ENCODE peak calls at places on chromosomes 13 and 19, in nine cellular contexts. One of them, this sample, is unnamed.

GRCh38 chr19:41569481-41570150 is 6.3 kb upstream of the CEACAM21 start:
- DNase-seq in H54: no peak
- DNase-seq in colonic mucosa: no peak
- DNase-seq in EH: no peak
- DNase-seq in left ventricle myocardium inferior: no peak
- DNase-seq in nucleus accumbens: no peak
- DNase-seq in NCI-H345: no peak
- DNase-seq in HTR-8/SVneo: no peak
- DNase-seq in hippocampal formation: no peak
- DNase-seq in this sample: no peak

GRCh38 chr13:21478881-21479808 is 20.0 kb upstream of the ZDHHC20 start:
- DNase-seq in HTR-8/SVneo: no peak
- DNase-seq in H54: no peak
- DNase-seq in colonic mucosa: peak; percentile 68
- DNase-seq in hippocampal formation: peak; percentile 78
- DNase-seq in EH: peak; percentile 81
- DNase-seq in nucleus accumbens: no peak
- DNase-seq in left ventricle myocardium inferior: no peak
- DNase-seq in NCI-H345: peak; percentile 68
- DNase-seq in this sample: peak; percentile 70

GRCh38 chr13:39410089-39410901 is 192.7 kb downstream of the LHFPL6 start:
- DNase-seq in hippocampal formation: peak; percentile 39
- DNase-seq in NCI-H345: no peak
- DNase-seq in H54: no peak
- DNase-seq in HTR-8/SVneo: no peak
- DNase-seq in EH: peak; percentile 44
- DNase-seq in left ventricle myocardium inferior: no peak
- DNase-seq in nucleus accumbens: no peak
- DNase-seq in colonic mucosa: no peak
- DNase-seq in this sample: no peak

GRCh38 chr13:90709329-90709728 is 638.2 kb upstream of the MIR17HG start:
- DNase-seq in NCI-H345: no peak
- DNase-seq in HTR-8/SVneo: no peak
- DNase-seq in H54: no peak
- DNase-seq in hippocampal formation: no peak
- DNase-seq in colonic mucosa: no peak
- DNase-seq in EH: no peak
- DNase-seq in nucleus accumbens: no peak
- DNase-seq in left ventricle myocardium inferior: no peak
- DNase-seq in this sample: no peak

GRCh38 chr19:821976-822773 is 420 bp upstream of the PLPPR3 start:
- DNase-seq in colonic mucosa: no peak
- DNase-seq in H54: no peak
- DNase-seq in EH: no peak
- DNase-seq in HTR-8/SVneo: no peak
- DNase-seq in NCI-H345: no peak
- DNase-seq in nucleus accumbens: no peak
- DNase-seq in left ventricle myocardium inferior: no peak
- DNase-seq in hippocampal formation: no peak
- DNase-seq in this sample: no peak

GRCh38 chr19:4536798-4537197 is 1.8 kb upstream of the PLIN5 start:
- DNase-seq in hippocampal formation: no peak
- DNase-seq in EH: no peak
- DNase-seq in NCI-H345: no peak
- DNase-seq in HTR-8/SVneo: no peak
- DNase-seq in H54: no peak
- DNase-seq in colonic mucosa: no peak
- DNase-seq in left ventricle myocardium inferior: no peak
- DNase-seq in nucleus accumbens: no peak
- DNase-seq in this sample: no peak

GRCh38 chr13:32427852-32428580 is at the start of gene N4BP2L1:
- DNase-seq in hippocampal formation: peak; percentile 77
- DNase-seq in left ventricle myocardium inferior: peak; percentile 64
- DNase-seq in H54: peak; percentile 50
- DNase-seq in NCI-H345: peak; percentile 61
- DNase-seq in nucleus accumbens: peak; percentile 77
- DNase-seq in colonic mucosa: peak; percentile 80
- DNase-seq in HTR-8/SVneo: peak; percentile 57
- DNase-seq in EH: peak; percentile 52
- DNase-seq in this sample: peak; percentile 42

GRCh38 chr19:22627526-22627925 is 6.6 kb upstream of the ZNF492 start:
- DNase-seq in nucleus accumbens: no peak
- DNase-seq in HTR-8/SVneo: no peak
- DNase-seq in hippocampal formation: no peak
- DNase-seq in EH: no peak
- DNase-seq in left ventricle myocardium inferior: no peak
- DNase-seq in NCI-H345: no peak
- DNase-seq in H54: no peak
- DNase-seq in colonic mucosa: no peak
- DNase-seq in this sample: no peak

GRCh38 chr19:50501568-50502475 is 9.2 kb downstream of the JOSD2 start:
- DNase-seq in hippocampal formation: no peak
- DNase-seq in NCI-H345: no peak
- DNase-seq in left ventricle myocardium inferior: peak; percentile 75
- DNase-seq in HTR-8/SVneo: no peak
- DNase-seq in H54: no peak
- DNase-seq in EH: no peak
- DNase-seq in colonic mucosa: no peak
- DNase-seq in nucleus accumbens: no peak
- DNase-seq in this sample: no peak

GRCh38 chr19:29620931-29621351 is 14.9 kb downstream of the POP4 start:
- DNase-seq in colonic mucosa: no peak
- DNase-seq in NCI-H345: no peak
- DNase-seq in left ventricle myocardium inferior: no peak
- DNase-seq in HTR-8/SVneo: no peak
- DNase-seq in H54: no peak
- DNase-seq in nucleus accumbens: no peak
- DNase-seq in hippocampal formation: no peak
- DNase-seq in EH: no peak
- DNase-seq in this sample: no peak